ENCODE peak calls at places on chromosomes 11 and 22, in six cellular contexts. One of them, this sample, is unnamed.

GRCh38 chr11:116109228-116109627 is 605.0 kb upstream of the CADM1 start:
- DNase-seq in CD8-positive, alpha-beta T cell: no peak
- DNase-seq in coronary artery: peak; percentile 53
- DNase-seq in stomach: no peak
- DNase-seq in CD8-positive, alpha-beta memory T cell: no peak
- DNase-seq in transverse colon: no peak
- DNase-seq in this sample: peak; percentile 84

GRCh38 chr22:37206118-37206840 is 6.0 kb downstream of the SSTR3 start:
- DNase-seq in transverse colon: no peak
- DNase-seq in stomach: no peak
- DNase-seq in CD8-positive, alpha-beta T cell: no peak
- DNase-seq in CD8-positive, alpha-beta memory T cell: no peak
- DNase-seq in coronary artery: no peak
- DNase-seq in this sample: no peak

GRCh38 chr22:41382098-41382578 is 396 bp downstream of the TEF start:
- DNase-seq in CD8-positive, alpha-beta T cell: peak; percentile 35
- DNase-seq in transverse colon: peak; percentile 74
- DNase-seq in coronary artery: peak; percentile 89
- DNase-seq in CD8-positive, alpha-beta memory T cell: peak; percentile 48
- DNase-seq in stomach: peak; percentile 66
- DNase-seq in this sample: no peak

GRCh38 chr22:46072030-46072881 is 78.1 kb upstream of the PPARA start:
- DNase-seq in CD8-positive, alpha-beta T cell: no peak
- DNase-seq in stomach: peak; percentile 82
- DNase-seq in CD8-positive, alpha-beta memory T cell: no peak
- DNase-seq in coronary artery: peak; percentile 81
- DNase-seq in transverse colon: peak; percentile 84
- DNase-seq in this sample: no peak

GRCh38 chr11:93219440-93219839 is 21.6 kb upstream of the SLC36A4 start:
- DNase-seq in CD8-positive, alpha-beta T cell: no peak
- DNase-seq in CD8-positive, alpha-beta memory T cell: no peak
- DNase-seq in transverse colon: no peak
- DNase-seq in stomach: no peak
- DNase-seq in coronary artery: no peak
- DNase-seq in this sample: no peak

GRCh38 chr11:12031856-12032526 is 23.6 kb upstream of the DKK3 start:
- DNase-seq in coronary artery: no peak
- DNase-seq in CD8-positive, alpha-beta memory T cell: no peak
- DNase-seq in transverse colon: no peak
- DNase-seq in stomach: no peak
- DNase-seq in CD8-positive, alpha-beta T cell: no peak
- DNase-seq in this sample: no peak

GRCh38 chr22:38782402-38783094 is 11.4 kb downstream of the DNAL4 start:
- DNase-seq in CD8-positive, alpha-beta memory T cell: no peak
- DNase-seq in CD8-positive, alpha-beta T cell: no peak
- DNase-seq in transverse colon: no peak
- DNase-seq in stomach: no peak
- DNase-seq in coronary artery: no peak
- DNase-seq in this sample: peak; percentile 88

GRCh38 chr11:46745328-46745727 is 26.3 kb downstream of the F2 start:
- DNase-seq in coronary artery: no peak
- DNase-seq in CD8-positive, alpha-beta memory T cell: no peak
- DNase-seq in stomach: no peak
- DNase-seq in CD8-positive, alpha-beta T cell: no peak
- DNase-seq in transverse colon: no peak
- DNase-seq in this sample: no peak

GRCh38 chr11:40099391-40100169 is 1359.9 kb downstream of the LRRC4C start:
- DNase-seq in coronary artery: no peak
- DNase-seq in CD8-positive, alpha-beta T cell: no peak
- DNase-seq in CD8-positive, alpha-beta memory T cell: no peak
- DNase-seq in transverse colon: no peak
- DNase-seq in stomach: no peak
- DNase-seq in this sample: no peak

GRCh38 chr11:81869337-81870065 is 864.2 kb downstream of the FAM181B start:
- DNase-seq in CD8-positive, alpha-beta memory T cell: peak; percentile 78
- DNase-seq in stomach: peak; percentile 44
- DNase-seq in CD8-positive, alpha-beta T cell: peak; percentile 62
- DNase-seq in coronary artery: no peak
- DNase-seq in transverse colon: peak; percentile 59
- DNase-seq in this sample: peak; percentile 2

GRCh38 chr11:120561286-120561685 is 49.7 kb downstream of the GRIK4 start:
- DNase-seq in coronary artery: no peak
- DNase-seq in stomach: no peak
- DNase-seq in CD8-positive, alpha-beta T cell: no peak
- DNase-seq in CD8-positive, alpha-beta memory T cell: no peak
- DNase-seq in transverse colon: no peak
- DNase-seq in this sample: no peak

GRCh38 chr11:73866586-73866996 is 10.1 kb downstream of the COA4 start:
- DNase-seq in stomach: no peak
- DNase-seq in CD8-positive, alpha-beta memory T cell: no peak
- DNase-seq in coronary artery: no peak
- DNase-seq in CD8-positive, alpha-beta T cell: no peak
- DNase-seq in transverse colon: peak; percentile 21
- DNase-seq in this sample: peak; percentile 94

GRCh38 chr22:28882545-28882877 is 861 bp upstream of the ZNRF3 start:
- DNase-seq in stomach: no peak
- DNase-seq in coronary artery: no peak
- DNase-seq in CD8-positive, alpha-beta memory T cell: no peak
- DNase-seq in transverse colon: no peak
- DNase-seq in CD8-positive, alpha-beta T cell: no peak
- DNase-seq in this sample: no peak

GRCh38 chr11:102666331-102666957 is 39.1 kb downstream of the MMP27 start:
- DNase-seq in transverse colon: peak; percentile 18
- DNase-seq in stomach: no peak
- DNase-seq in CD8-positive, alpha-beta memory T cell: no peak
- DNase-seq in CD8-positive, alpha-beta T cell: no peak
- DNase-seq in coronary artery: no peak
- DNase-seq in this sample: peak; percentile 39

GRCh38 chr11:2574043-2574552 is 125.7 kb downstream of the KCNQ1OT1 start:
- DNase-seq in transverse colon: peak; percentile 4
- DNase-seq in stomach: no peak
- DNase-seq in CD8-positive, alpha-beta memory T cell: no peak
- DNase-seq in coronary artery: peak; percentile 45
- DNase-seq in CD8-positive, alpha-beta T cell: no peak
- DNase-seq in this sample: no peak

GRCh38 chr11:102513869-102514268 is 16.7 kb downstream of the MMP7 start:
- DNase-seq in CD8-positive, alpha-beta memory T cell: no peak
- DNase-seq in stomach: no peak
- DNase-seq in coronary artery: no peak
- DNase-seq in transverse colon: peak; percentile 70
- DNase-seq in CD8-positive, alpha-beta T cell: no peak
- DNase-seq in this sample: peak; percentile 78

GRCh38 chr11:33930317-33931021 is 38.6 kb upstream of the LMO2 start:
- DNase-seq in stomach: no peak
- DNase-seq in CD8-positive, alpha-beta T cell: no peak
- DNase-seq in transverse colon: no peak
- DNase-seq in coronary artery: no peak
- DNase-seq in CD8-positive, alpha-beta memory T cell: no peak
- DNase-seq in this sample: peak; percentile 48

GRCh38 chr22:48320048-48320655 is 1507.5 kb downstream of the BRD1 start:
- DNase-seq in coronary artery: no peak
- DNase-seq in CD8-positive, alpha-beta memory T cell: no peak
- DNase-seq in stomach: no peak
- DNase-seq in CD8-positive, alpha-beta T cell: no peak
- DNase-seq in transverse colon: no peak
- DNase-seq in this sample: no peak

GRCh38 chr22:35349704-35350538 is 31.0 kb upstream of the HMOX1 start:
- DNase-seq in CD8-positive, alpha-beta T cell: no peak
- DNase-seq in CD8-positive, alpha-beta memory T cell: no peak
- DNase-seq in stomach: no peak
- DNase-seq in transverse colon: no peak
- DNase-seq in coronary artery: no peak
- DNase-seq in this sample: peak; percentile 41

GRCh38 chr11:12069053-12069676 is 41.2 kb upstream of the MICAL2 start:
- DNase-seq in coronary artery: no peak
- DNase-seq in CD8-positive, alpha-beta memory T cell: no peak
- DNase-seq in transverse colon: no peak
- DNase-seq in CD8-positive, alpha-beta T cell: no peak
- DNase-seq in stomach: no peak
- DNase-seq in this sample: no peak

GRCh38 chr11:88377151-88377550 is 39.6 kb upstream of the CTSC start:
- DNase-seq in stomach: no peak
- DNase-seq in coronary artery: no peak
- DNase-seq in CD8-positive, alpha-beta T cell: no peak
- DNase-seq in CD8-positive, alpha-beta memory T cell: no peak
- DNase-seq in transverse colon: no peak
- DNase-seq in this sample: peak; percentile 12

GRCh38 chr11:119108151-119108856 is 1.2 kb downstream of the C2CD2L start:
- DNase-seq in coronary artery: no peak
- DNase-seq in transverse colon: peak; percentile 64
- DNase-seq in CD8-positive, alpha-beta T cell: no peak
- DNase-seq in stomach: peak; percentile 53
- DNase-seq in CD8-positive, alpha-beta memory T cell: no peak
- DNase-seq in this sample: no peak

GRCh38 chr11:6354651-6355485 is 34.6 kb upstream of the CAVIN3 start:
- DNase-seq in stomach: no peak
- DNase-seq in coronary artery: no peak
- DNase-seq in CD8-positive, alpha-beta T cell: no peak
- DNase-seq in transverse colon: no peak
- DNase-seq in CD8-positive, alpha-beta memory T cell: no peak
- DNase-seq in this sample: no peak

GRCh38 chr11:85438328-85438727 is 188.8 kb downstream of the DLG2 start:
- DNase-seq in transverse colon: no peak
- DNase-seq in CD8-positive, alpha-beta memory T cell: no peak
- DNase-seq in stomach: no peak
- DNase-seq in CD8-positive, alpha-beta T cell: no peak
- DNase-seq in coronary artery: no peak
- DNase-seq in this sample: no peak

GRCh38 chr22:50139843-50140415 is 30.6 kb upstream of the PANX2 start:
- DNase-seq in CD8-positive, alpha-beta memory T cell: no peak
- DNase-seq in stomach: no peak
- DNase-seq in coronary artery: peak; percentile 24
- DNase-seq in transverse colon: no peak
- DNase-seq in CD8-positive, alpha-beta T cell: no peak
- DNase-seq in this sample: no peak

GRCh38 chr22:47381240-47381639 is 618.8 kb downstream of the TBC1D22A start:
- DNase-seq in CD8-positive, alpha-beta memory T cell: no peak
- DNase-seq in CD8-positive, alpha-beta T cell: no peak
- DNase-seq in transverse colon: no peak
- DNase-seq in coronary artery: no peak
- DNase-seq in stomach: no peak
- DNase-seq in this sample: no peak

GRCh38 chr11:72306186-72306585 is 62.2 kb upstream of the PHOX2A start:
- DNase-seq in CD8-positive, alpha-beta memory T cell: no peak
- DNase-seq in coronary artery: no peak
- DNase-seq in transverse colon: no peak
- DNase-seq in stomach: no peak
- DNase-seq in CD8-positive, alpha-beta T cell: no peak
- DNase-seq in this sample: peak; percentile 32

GRCh38 chr22:47540011-47540410 is 777.6 kb downstream of the TBC1D22A start:
- DNase-seq in coronary artery: no peak
- DNase-seq in CD8-positive, alpha-beta memory T cell: no peak
- DNase-seq in CD8-positive, alpha-beta T cell: no peak
- DNase-seq in stomach: no peak
- DNase-seq in transverse colon: no peak
- DNase-seq in this sample: no peak

GRCh38 chr11:107683070-107683469 is 28.8 kb downstream of the SLN start:
- DNase-seq in stomach: no peak
- DNase-seq in CD8-positive, alpha-beta T cell: no peak
- DNase-seq in transverse colon: no peak
- DNase-seq in CD8-positive, alpha-beta memory T cell: no peak
- DNase-seq in coronary artery: no peak
- DNase-seq in this sample: no peak

DNA sequence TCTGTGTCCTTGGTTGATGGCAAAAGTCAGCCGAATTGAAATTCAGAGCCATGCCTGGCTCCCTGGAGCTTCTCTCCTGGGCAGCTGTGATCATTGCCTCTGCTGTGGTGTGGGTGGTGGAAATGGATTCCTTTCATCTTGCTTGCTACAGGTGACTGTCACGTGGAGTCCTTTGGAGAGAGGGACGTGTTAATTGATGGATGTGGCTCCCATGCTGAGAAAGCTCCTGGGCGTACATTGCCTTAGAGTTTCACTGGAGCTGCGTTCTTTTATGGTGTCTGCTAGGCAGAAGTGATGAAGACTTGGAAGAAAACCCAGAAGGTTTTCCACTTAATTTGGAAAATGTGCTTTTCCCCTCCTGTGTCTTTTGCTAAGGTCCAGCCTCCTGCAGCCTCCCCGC is 41.9 kb upstream of the PPP6R3 start:
- DNase-seq in transverse colon: no peak
- DNase-seq in coronary artery: no peak
- DNase-seq in stomach: no peak
- DNase-seq in CD8-positive, alpha-beta memory T cell: no peak
- DNase-seq in CD8-positive, alpha-beta T cell: no peak
- DNase-seq in this sample: no peak
- H3K27ac ChIP-seq in transverse colon: no peak overlapping the region
- H3K27ac ChIP-seq in coronary artery: no peak overlapping the region
- H3K27ac ChIP-seq in stomach: no peak overlapping the region
- H3K27ac ChIP-seq in CD8-positive, alpha-beta memory T cell: no peak overlapping the region
- H3K27ac ChIP-seq in CD8-positive, alpha-beta T cell: no peak overlapping the region
- H3K27ac ChIP-seq in this sample: no peak overlapping the region

GRCh38 chr11:128845334-128845780 is 21.7 kb downstream of the KCNJ1 start:
- DNase-seq in CD8-positive, alpha-beta T cell: no peak
- DNase-seq in coronary artery: no peak
- DNase-seq in stomach: no peak
- DNase-seq in CD8-positive, alpha-beta memory T cell: no peak
- DNase-seq in transverse colon: no peak
- DNase-seq in this sample: no peak

GRCh38 chr11:128852327-128853023 is 14.6 kb downstream of the KCNJ1 start:
- DNase-seq in transverse colon: no peak
- DNase-seq in CD8-positive, alpha-beta T cell: no peak
- DNase-seq in stomach: no peak
- DNase-seq in coronary artery: peak; percentile 58
- DNase-seq in CD8-positive, alpha-beta memory T cell: no peak
- DNase-seq in this sample: no peak

GRCh38 chr11:128853556-128853955 is 13.5 kb downstream of the KCNJ1 start:
- DNase-seq in CD8-positive, alpha-beta memory T cell: no peak
- DNase-seq in transverse colon: no peak
- DNase-seq in coronary artery: peak; percentile 24
- DNase-seq in CD8-positive, alpha-beta T cell: no peak
- DNase-seq in stomach: no peak
- DNase-seq in this sample: no peak

GRCh38 chr11:128846985-128847384 is 20.1 kb downstream of the KCNJ1 start:
- DNase-seq in transverse colon: no peak
- DNase-seq in CD8-positive, alpha-beta memory T cell: no peak
- DNase-seq in coronary artery: no peak
- DNase-seq in CD8-positive, alpha-beta T cell: no peak
- DNase-seq in stomach: no peak
- DNase-seq in this sample: no peak

GRCh38 chr11:128848815-128849455 is 18.2 kb downstream of the KCNJ1 start:
- DNase-seq in CD8-positive, alpha-beta T cell: peak; percentile 59
- DNase-seq in stomach: peak; percentile 57
- DNase-seq in transverse colon: peak; percentile 55
- DNase-seq in coronary artery: peak; percentile 45
- DNase-seq in CD8-positive, alpha-beta memory T cell: peak; percentile 64
- DNase-seq in this sample: no peak
- H3K27ac ChIP-seq in CD8-positive, alpha-beta T cell: no peak overlapping the region
- H3K27ac ChIP-seq in stomach: no peak overlapping the region
- H3K27ac ChIP-seq in transverse colon: no peak overlapping the region
- H3K27ac ChIP-seq in coronary artery: no peak overlapping the region
- H3K27ac ChIP-seq in CD8-positive, alpha-beta memory T cell: no peak overlapping the region
- H3K27ac ChIP-seq in this sample: no peak overlapping the region

GRCh38 chr22:32528316-32528715 is 53.7 kb downstream of the FBXO7 start:
- DNase-seq in CD8-positive, alpha-beta memory T cell: no peak
- DNase-seq in transverse colon: no peak
- DNase-seq in stomach: no peak
- DNase-seq in coronary artery: no peak
- DNase-seq in CD8-positive, alpha-beta T cell: no peak
- DNase-seq in this sample: no peak
- H3K27ac ChIP-seq in CD8-positive, alpha-beta memory T cell: no peak overlapping the region
- H3K27ac ChIP-seq in transverse colon: no peak overlapping the region
- H3K27ac ChIP-seq in stomach: no peak overlapping the region
- H3K27ac ChIP-seq in coronary artery: no peak overlapping the region
- H3K27ac ChIP-seq in CD8-positive, alpha-beta T cell: no peak overlapping the region
- H3K27ac ChIP-seq in this sample: no peak overlapping the region

GRCh38 chr11:112579282-112579681 is 318.6 kb upstream of the PLET1 start:
- DNase-seq in transverse colon: no peak
- DNase-seq in coronary artery: no peak
- DNase-seq in CD8-positive, alpha-beta T cell: no peak
- DNase-seq in stomach: no peak
- DNase-seq in CD8-positive, alpha-beta memory T cell: no peak
- DNase-seq in this sample: no peak
- H3K27ac ChIP-seq in transverse colon: no peak overlapping the region
- H3K27ac ChIP-seq in coronary artery: no peak overlapping the region
- H3K27ac ChIP-seq in CD8-positive, alpha-beta T cell: no peak overlapping the region
- H3K27ac ChIP-seq in stomach: no peak overlapping the region
- H3K27ac ChIP-seq in CD8-positive, alpha-beta memory T cell: no peak overlapping the region
- H3K27ac ChIP-seq in this sample: no peak overlapping the region

This sample was measured in fibroblast of lung.